ENCODE peak calls at places on chromosomes 13 and 19, in eight cellular contexts. M is hepatocyte; K is neuronal stem cell; A is kidney; Z is RWPE1; Q is GM23248; O is CD8-positive, alpha-beta T cell; S is caudate nucleus. G is an unnamed sample.

GRCh38 chr19:31548941-31549340 is 199.7 kb upstream of the TSHZ3 start:
- DNase-seq in A (no peak), S (no peak), Z (no peak), Q (peak), O (no peak), K (no peak), M (peak), G (no peak)

GRCh38 chr19:38617764-38618589 is at the start of gene MAP4K1:
- DNase-seq in S (no peak), Z (no peak), M (no peak), O (peak), Q (no peak), K (no peak), A (peak), G (peak)

GRCh38 chr13:22278336-22278929 is 607.6 kb downstream of the FGF9 start:
- DNase-seq in K (peak), M (peak), Z (peak), A (no peak), O (peak), Q (peak), S (no peak), G (no peak)

GRCh38 chr19:41904118-41904870 is 21.3 kb downstream of the ARHGEF1 start:
- DNase-seq in A (no peak), S (no peak), M (peak), O (no peak), K (no peak), Z (no peak), Q (no peak), G (no peak)

GRCh38 chr19:37718357-37718756 is 1.2 kb downstream of the ZNF607 start:
- DNase-seq in A (no peak), Q (no peak), S (no peak), K (no peak), O (no peak), Z (no peak), M (peak), G (no peak)

GRCh38 chr13:73189766-73190165 is 131.0 kb downstream of the KLF5 start:
- DNase-seq in S (no peak), O (no peak), K (no peak), M (no peak), Z (no peak), Q (no peak), A (no peak), G (no peak)

GRCh38 chr19:3448616-3449334 is 31.6 kb downstream of the SMIM24 start:
- DNase-seq in S (no peak), A (no peak), Z (no peak), M (no peak), K (no peak), Q (no peak), O (no peak), G (no peak)

GRCh38 chr19:38654478-38655079 is 7.1 kb downstream of the ACTN4 start:
- DNase-seq in O (no peak), Q (no peak), S (no peak), K (no peak), Z (no peak), M (no peak), A (no peak), G (no peak)

GRCh38 chr13:109547942-109548860 is 238.2 kb downstream of the IRS2 start:
- DNase-seq in A (no peak), Z (no peak), M (no peak), S (no peak), K (no peak), Q (no peak), O (no peak), G (no peak)

GRCh38 chr13:35092251-35092650 is 150.2 kb downstream of the NBEA start:
- DNase-seq in O (no peak), A (no peak), M (no peak), Q (no peak), S (no peak), Z (no peak), K (no peak), G (no peak)

GRCh38 chr13:75687145-75687763 is 51.1 kb downstream of the LMO7 start:
- DNase-seq in O (no peak), S (no peak), K (no peak), M (peak), A (no peak), Z (no peak), Q (peak), G (no peak)

GRCh38 chr19:6556480-6556879 is 25.7 kb downstream of the TNFSF9 start:
- DNase-seq in K (no peak), M (no peak), A (no peak), Z (no peak), S (no peak), O (no peak), Q (peak), G (no peak)

GRCh38 chr19:13699786-13700185 is 64.5 kb upstream of the MRI1 start:
- DNase-seq in M (no peak), K (no peak), O (no peak), Q (no peak), Z (no peak), A (no peak), S (no peak), G (no peak)

GRCh38 chr13:75836441-75836840 is 200.3 kb downstream of the LMO7 start:
- DNase-seq in Q (no peak), M (no peak), K (no peak), A (no peak), S (no peak), Z (no peak), O (no peak), G (no peak)

GRCh38 chr19:8500158-8500557 is 2.3 kb downstream of the PRAM1 start:
- DNase-seq in Z (no peak), Q (no peak), K (no peak), M (no peak), A (no peak), S (no peak), O (no peak), G (no peak)

GRCh38 chr19:12864721-12865715 is 16.2 kb downstream of the DNASE2 start:
- DNase-seq in O (no peak), S (no peak), Q (no peak), A (peak), K (no peak), Z (no peak), M (no peak), G (no peak)

GRCh38 chr19:54727562-54727961 is 3.3 kb downstream of the KIR3DL3 start:
- DNase-seq in Q (no peak), O (no peak), M (no peak), S (no peak), A (no peak), K (no peak), Z (no peak), G (no peak)

GRCh38 chr13:75421987-75422386 is 60.0 kb downstream of the TBC1D4 start:
- DNase-seq in Q (peak), O (no peak), K (no peak), Z (no peak), A (no peak), M (no peak), S (no peak), G (no peak)

GRCh38 chr13:113930711-113931637 is 42.9 kb downstream of the C13orf46 start:
- DNase-seq in O (peak), K (no peak), Q (no peak), S (no peak), A (peak), Z (no peak), M (no peak), G (no peak)

GRCh38 chr19:35931874-35932202 is 4.3 kb upstream of the LRFN3 start:
- DNase-seq in M (no peak), K (no peak), S (no peak), Q (no peak), O (no peak), Z (no peak), A (no peak), G (no peak)

GRCh38 chr13:111586291-111586690 is 265.8 kb downstream of the TEX29 start:
- DNase-seq in Q (no peak), O (no peak), S (no peak), Z (no peak), K (no peak), A (peak), M (no peak), G (no peak)

GRCh38 chr19:14632286-14632685 is 42.4 kb downstream of the ADGRE3 start:
- DNase-seq in Z (peak), Q (peak), S (no peak), K (no peak), O (no peak), A (no peak), M (no peak), G (no peak)

GRCh38 chr13:24249586-24249985 is 59.8 kb upstream of the C1QTNF9 start:
- DNase-seq in A (no peak), M (no peak), O (no peak), K (no peak), Q (no peak), Z (no peak), S (no peak), G (no peak)

GRCh38 chr13:24251525-24251924 is 57.9 kb upstream of the C1QTNF9 start:
- DNase-seq in Z (no peak), M (no peak), A (no peak), O (peak), Q (no peak), K (no peak), S (no peak), G (no peak)

GRCh38 chr13:24254151-24254810 is 55.1 kb upstream of the C1QTNF9 start:
- DNase-seq in O (peak), Z (no peak), A (no peak), S (no peak), K (no peak), M (no peak), Q (no peak), G (no peak)

GRCh38 chr13:24252136-24252535 is 57.2 kb upstream of the C1QTNF9 start:
- DNase-seq in Q (no peak), K (no peak), M (no peak), Z (no peak), S (no peak), O (peak), A (no peak), G (no peak)

DNA sequence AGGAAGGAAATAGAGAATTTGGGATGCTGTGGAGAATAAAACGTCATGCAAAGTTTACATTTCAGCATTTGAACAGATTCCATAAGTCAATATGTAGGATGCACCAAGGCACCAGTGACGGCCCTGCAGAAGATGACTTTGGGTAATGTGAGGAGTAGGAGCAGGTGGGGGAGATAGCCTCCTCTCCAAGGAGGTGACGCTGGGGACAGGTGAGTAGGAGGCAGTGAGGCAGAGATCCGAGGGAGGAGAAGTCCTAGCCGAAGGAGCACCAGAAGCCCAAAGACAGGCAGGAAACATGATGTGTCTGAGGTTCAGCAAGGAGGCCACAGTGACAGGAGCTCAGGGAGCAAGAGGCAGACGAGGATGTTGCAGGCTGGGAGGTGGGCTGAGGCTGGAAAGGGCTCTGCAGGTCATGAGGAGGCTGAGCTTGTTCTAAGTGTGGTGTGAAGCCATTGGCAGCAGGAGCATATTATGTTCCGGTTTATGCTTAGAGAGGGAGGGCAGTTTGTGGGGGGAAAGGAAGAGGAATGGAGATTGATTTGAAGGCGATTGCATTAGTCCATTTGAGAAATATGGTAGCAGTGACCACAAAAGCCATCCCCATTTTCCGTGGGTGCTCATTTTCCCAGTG is 55.7 kb upstream of the C1QTNF9 start:
- DNase-seq in S (no peak), K (no peak), O (peak), A (no peak), M (no peak), Q (no peak), Z (no peak), G (no peak)
- H3K27ac ChIP-seq in S (peak), K (no peak), O (peak), A (no peak), M (no peak), Q (no peak), Z (no peak), G (peak)

GRCh38 chr19:11180346-11180745 is 17.0 kb downstream of the KANK2 start:
- DNase-seq in K (no peak), M (no peak), A (no peak), S (no peak), O (no peak), Z (no peak), Q (peak), G (no peak)
- H3K27ac ChIP-seq in K (no peak), M (no peak), A (no peak), S (no peak), O (no peak), Z (peak), Q (peak), G (no peak)

GRCh38 chr19:44515907-44516306 is 13.6 kb downstream of the CEACAM20 start:
- DNase-seq in O (no peak), K (no peak), Z (no peak), M (no peak), S (no peak), Q (no peak), A (no peak), G (no peak)
- H3K27ac ChIP-seq in O (no peak), K (no peak), Z (no peak), M (no peak), S (no peak), Q (no peak), A (no peak), G (no peak)

GRCh38 chr13:100673376-100673830 is 1.2 kb downstream of the TMTC4 start:
- DNase-seq in Z (no peak), O (no peak), A (peak), M (peak), K (no peak), S (no peak), Q (no peak), G (no peak)
- H3K27ac ChIP-seq in Z (peak), O (no peak), A (no peak), M (peak), K (no peak), S (peak), Q (no peak), G (peak)

G was measured in substantia nigra.